ENCODE peak calls at places on chromosomes 6 and 20, in four cellular contexts. One of them, this sample, is unnamed.
A peak's percentile ranks its signal among the peaks of the same experiment; 100 is the strongest.

GRCh38 chr6:129598244-129599187 is 111.5 kb downstream of the ARHGAP18 start:
- DNase-seq in GM23338: peak; percentile 80
- DNase-seq in HCT116: peak; percentile 72
- DNase-seq in K562: peak; percentile 52
- DNase-seq in this sample: peak; percentile 63

GRCh38 chr20:15759546-15760216 is 813.6 kb downstream of the KIF16B start:
- DNase-seq in K562: no peak
- DNase-seq in HCT116: no peak
- DNase-seq in GM23338: no peak
- DNase-seq in this sample: no peak

GRCh38 chr6:35911871-35912653 is 8.8 kb downstream of the SRPK1 start:
- DNase-seq in GM23338: no peak
- DNase-seq in HCT116: no peak
- DNase-seq in K562: no peak
- DNase-seq in this sample: no peak

GRCh38 chr20:64110411-64111068 is 3.2 kb upstream of the NPBWR2 start:
- DNase-seq in HCT116: no peak
- DNase-seq in K562: no peak
- DNase-seq in GM23338: peak; percentile 0
- DNase-seq in this sample: no peak

GRCh38 chr20:41222703-41223102 is 85.4 kb downstream of the PLCG1 start:
- DNase-seq in K562: no peak
- DNase-seq in GM23338: no peak
- DNase-seq in HCT116: no peak
- DNase-seq in this sample: no peak

GRCh38 chr6:56073315-56073714 is 174.1 kb downstream of the COL21A1 start:
- DNase-seq in HCT116: no peak
- DNase-seq in K562: no peak
- DNase-seq in GM23338: no peak
- DNase-seq in this sample: no peak

GRCh38 chr6:25237579-25237978 is 41.6 kb upstream of the CARMIL1 start:
- DNase-seq in HCT116: no peak
- DNase-seq in GM23338: no peak
- DNase-seq in K562: no peak
- DNase-seq in this sample: no peak

GRCh38 chr6:85323435-85324040 is 126.3 kb upstream of the NT5E start:
- DNase-seq in HCT116: peak; percentile 76
- DNase-seq in GM23338: peak; percentile 95
- DNase-seq in K562: peak; percentile 54
- DNase-seq in this sample: peak; percentile 42

GRCh38 chr6:111837641-111838500 is 35.4 kb downstream of the FYN start:
- DNase-seq in HCT116: no peak
- DNase-seq in GM23338: no peak
- DNase-seq in K562: no peak
- DNase-seq in this sample: no peak

GRCh38 chr20:52814371-52814770 is 157.8 kb upstream of the TSHZ2 start:
- DNase-seq in K562: no peak
- DNase-seq in GM23338: no peak
- DNase-seq in HCT116: no peak
- DNase-seq in this sample: no peak

DNA sequence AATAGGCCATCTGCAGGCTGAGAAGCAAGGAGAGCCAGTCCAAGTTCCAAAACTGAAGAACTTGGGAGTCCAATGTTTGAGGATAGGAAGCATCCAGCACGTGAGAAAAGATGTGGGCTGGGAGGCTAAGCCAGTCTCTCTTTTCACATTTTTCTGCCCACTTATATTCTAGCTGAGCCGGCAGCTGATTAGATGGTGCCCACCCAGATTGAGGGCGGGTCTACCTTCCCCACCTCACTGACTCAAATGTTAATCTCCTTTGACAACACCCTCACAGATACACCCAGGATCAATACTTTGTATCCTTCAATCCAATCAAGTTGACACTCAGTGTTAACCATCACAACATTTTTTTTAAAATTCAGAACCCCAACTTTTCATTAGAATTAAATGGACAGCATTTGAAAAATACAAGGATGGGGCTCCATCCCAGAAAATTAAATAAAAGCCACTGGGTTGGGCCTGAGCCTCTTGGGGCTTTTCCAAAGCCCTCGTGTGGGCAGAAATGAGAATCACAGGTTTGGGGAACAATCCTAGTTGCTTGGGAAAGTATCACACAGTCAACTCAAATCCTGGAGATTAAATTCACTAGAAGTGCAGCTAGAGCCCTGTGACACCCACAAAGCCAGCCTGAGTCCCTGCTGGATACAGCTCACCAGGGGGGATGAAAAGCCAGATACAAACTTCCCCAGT is 2.2 kb downstream of the CLDN20 start:
- DNase-seq in GM23338: peak; percentile 65
- DNase-seq in K562: no peak
- DNase-seq in HCT116: no peak
- DNase-seq in this sample: no peak
- TF ChIP-seq CTCF in GM23338: peak; percentile 52
- TF ChIP-seq CTCF in K562: no peak
- TF ChIP-seq CTCF in HCT116: no peak
- TF ChIP-seq CTCF in this sample: peak; percentile 28

DNA sequence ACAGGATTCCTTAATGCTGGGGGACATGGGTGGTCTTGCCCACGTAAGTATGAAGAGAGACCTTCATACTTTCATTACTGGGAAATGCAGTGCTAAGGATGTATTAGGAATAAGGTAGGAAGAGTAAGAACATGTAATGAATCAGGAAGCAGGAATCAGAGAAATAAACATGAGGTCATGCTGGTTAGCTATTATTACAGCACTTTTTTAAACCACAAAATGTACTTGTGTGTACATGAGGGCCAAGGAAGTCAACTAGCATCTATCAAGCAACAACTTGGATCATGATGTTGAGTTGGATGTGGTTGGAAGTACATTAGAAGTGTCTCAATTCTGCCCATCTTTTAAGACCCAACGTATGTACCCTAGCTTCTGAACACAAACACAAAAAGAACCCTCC is 63.5 kb upstream of the E2F3 start:
- DNase-seq in K562: no peak
- DNase-seq in HCT116: no peak
- DNase-seq in GM23338: no peak
- DNase-seq in this sample: no peak
- H3K4me3 ChIP-seq in K562: no peak overlapping the region
- H3K4me3 ChIP-seq in HCT116: no peak overlapping the region
- H3K4me3 ChIP-seq in GM23338: no peak overlapping the region
- H3K4me3 ChIP-seq in this sample: no peak overlapping the region

GRCh38 chr6:99425647-99426453 is 742 bp upstream of the PNISR start:
- DNase-seq in K562: peak; percentile 67
- DNase-seq in GM23338: peak; percentile 95
- DNase-seq in HCT116: peak; percentile 86
- DNase-seq in this sample: peak; percentile 93
- TF ChIP-seq POLR2AphosphoS5 in K562: no peak
- TF ChIP-seq POLR2AphosphoS5 in GM23338: peak; percentile 4
- TF ChIP-seq POLR2AphosphoS5 in HCT116: no peak
- TF ChIP-seq POLR2AphosphoS5 in this sample: no peak

GRCh38 chr6:149190228-149190831 is 127.2 kb upstream of the TAB2 start:
- DNase-seq in HCT116: no peak
- DNase-seq in K562: no peak
- DNase-seq in GM23338: peak; percentile 85
- DNase-seq in this sample: peak; percentile 2
- TF ChIP-seq CTCF in HCT116: peak; percentile 19
- TF ChIP-seq CTCF in K562: peak; percentile 49
- TF ChIP-seq CTCF in GM23338: peak; percentile 77
- TF ChIP-seq CTCF in this sample: peak; percentile 32

GRCh38 chr6:31533455-31533841 is 4.7 kb downstream of the MCCD1 start:
- DNase-seq in GM23338: no peak
- DNase-seq in K562: no peak
- DNase-seq in HCT116: no peak
- DNase-seq in this sample: no peak
- H3K4me3 ChIP-seq in GM23338: no peak overlapping the region
- H3K4me3 ChIP-seq in K562: no peak overlapping the region
- H3K4me3 ChIP-seq in HCT116: no peak overlapping the region
- H3K4me3 ChIP-seq in this sample: no peak overlapping the region